ENCODE peak calls at places on chromosome 6, in eight cellular contexts. F, R, X, V, I, U, B and C are unnamed samples.

GRCh38 chr6:41917528-41917927 is 3.4 kb downstream of the MED20 start:
- DNase-seq in R (no peak), I (peak), V (no peak), U (peak), X (no peak), B (no peak), F (no peak), C (no peak)

GRCh38 chr6:40796280-40797223 is 209.4 kb upstream of the LRFN2 start:
- DNase-seq in U (peak), F (peak), R (no peak), X (no peak), B (no peak), V (peak), I (no peak), C (no peak)

GRCh38 chr6:155399062-155399746 is 56.4 kb downstream of the NOX3 start:
- DNase-seq in V (no peak), R (no peak), B (no peak), I (no peak), X (no peak), U (no peak), F (no peak), C (no peak)

GRCh38 chr6:19417713-19418112 is 419.5 kb upstream of the ID4 start:
- DNase-seq in I (no peak), R (no peak), X (no peak), B (no peak), F (no peak), V (no peak), U (no peak), C (no peak)

GRCh38 chr6:170110201-170111140 is 180.4 kb downstream of the DLL1 start:
- DNase-seq in R (peak), I (no peak), V (peak), U (no peak), F (peak), B (peak), X (no peak), C (no peak)

GRCh38 chr6:158730175-158730907 is 80.5 kb downstream of the SYTL3 start:
- DNase-seq in F (no peak), I (no peak), V (no peak), X (no peak), B (no peak), U (no peak), R (no peak), C (no peak)

GRCh38 chr6:13248053-13248452 is 80.3 kb downstream of the TBC1D7 start:
- DNase-seq in U (peak), R (no peak), V (peak), X (no peak), B (no peak), I (no peak), F (no peak), C (no peak)

GRCh38 chr6:108541843-108542795 is 18.6 kb upstream of the FOXO3 start:
- DNase-seq in X (peak), R (peak), V (peak), I (peak), B (no peak), U (peak), F (peak), C (peak)

GRCh38 chr6:36062247-36062646 is 34.6 kb downstream of the MAPK14 start:
- DNase-seq in I (no peak), F (no peak), U (no peak), R (no peak), X (no peak), V (no peak), B (no peak), C (no peak)

GRCh38 chr6:111841822-111842221 is 31.4 kb downstream of the FYN start:
- DNase-seq in V (no peak), R (no peak), X (no peak), U (no peak), I (peak), B (no peak), F (no peak), C (no peak)

GRCh38 chr6:17721671-17722070 is 14.9 kb upstream of the NUP153 start:
- DNase-seq in V (no peak), I (no peak), X (no peak), U (no peak), R (no peak), B (no peak), F (no peak), C (no peak)

GRCh38 chr6:167424060-167424673 is 99.3 kb downstream of the TTLL2 start:
- DNase-seq in R (no peak), B (no peak), F (no peak), U (no peak), I (no peak), X (no peak), V (no peak), C (no peak)

GRCh38 chr6:48736486-48737206 is 625.6 kb upstream of the PTCHD4 start:
- DNase-seq in R (no peak), B (no peak), F (no peak), V (no peak), I (no peak), X (no peak), U (peak), C (no peak)

GRCh38 chr6:105781248-105781647 is 304.9 kb upstream of the PRDM1 start:
- DNase-seq in U (no peak), R (no peak), I (no peak), F (no peak), V (no peak), B (no peak), X (no peak), C (no peak)

GRCh38 chr6:124924333-124924759 is 37.9 kb upstream of the RNF217 start:
- DNase-seq in X (no peak), V (no peak), U (no peak), I (no peak), B (no peak), F (no peak), R (no peak), C (no peak)

GRCh38 chr6:121216928-121217327 is 117.4 kb downstream of the TBC1D32 start:
- DNase-seq in U (peak), B (no peak), I (no peak), F (no peak), R (no peak), V (no peak), X (no peak), C (no peak)

GRCh38 chr6:140988780-140989179 is 1143.9 kb upstream of the GJE1 start:
- DNase-seq in F (no peak), X (no peak), U (peak), V (peak), I (no peak), R (no peak), B (no peak), C (no peak)

GRCh38 chr6:151765444-151765886 is 42.0 kb upstream of the ESR1 start:
- DNase-seq in I (peak), V (peak), F (no peak), X (peak), U (peak), R (no peak), B (no peak), C (peak)

GRCh38 chr6:132153221-132153896 is 202.2 kb upstream of the CCN2 start:
- DNase-seq in X (no peak), U (peak), V (no peak), I (no peak), F (no peak), R (no peak), B (no peak), C (no peak)